ENCODE peak calls at places on chromosomes 16 and 17, in eight cellular contexts. R, W, M, C, S, T, U and J are unnamed samples.
A peak's percentile ranks its signal among the peaks of the same experiment; 100 is the strongest.

GRCh38 chr16:17177968-17178880 is 292.5 kb downstream of the XYLT1 start:
- DNase-seq in R (no peak), W (no peak), M (no peak), C (peak; percentile 24), S (no peak), T (no peak), U (no peak), J (no peak)

GRCh38 chr17:57939797-57940196 is 15.4 kb downstream of the CUEDC1 start:
- DNase-seq in R (no peak), W (no peak), M (no peak), C (no peak), S (no peak), T (no peak), U (no peak), J (no peak)

GRCh38 chr17:41578971-41579370 is 7.1 kb upstream of the KRT9 start:
- DNase-seq in R (no peak), W (no peak), M (no peak), C (no peak), S (no peak), T (no peak), U (no peak), J (no peak)

GRCh38 chr17:18937981-18938691 is 13.8 kb upstream of the SLC5A10 start:
- DNase-seq in R (no peak), W (no peak), M (no peak), C (peak; percentile 12), S (no peak), T (no peak), U (no peak), J (no peak)

GRCh38 chr16:3122926-3123570 is 10.7 kb downstream of the ZNF205 start:
- DNase-seq in R (no peak), W (no peak), M (no peak), C (no peak), S (no peak), T (no peak), U (no peak), J (no peak)

GRCh38 chr17:77209330-77209748 is 68.6 kb downstream of the SEC14L1 start:
- DNase-seq in R (no peak), W (no peak), M (no peak), C (no peak), S (no peak), T (no peak), U (no peak), J (no peak)

GRCh38 chr17:57565119-57565635 is 179.9 kb downstream of the CCDC182 start:
- DNase-seq in R (no peak), W (no peak), M (no peak), C (no peak), S (no peak), T (no peak), U (no peak), J (no peak)

GRCh38 chr17:7184647-7185046 is 5.5 kb upstream of the ASGR1 start:
- DNase-seq in R (no peak), W (no peak), M (no peak), C (no peak), S (no peak), T (no peak), U (no peak), J (no peak)

GRCh38 chr17:73099504-73099903 is 7.0 kb upstream of the SLC39A11 start:
- DNase-seq in R (no peak), W (no peak), M (no peak), C (no peak), S (no peak), T (no peak), U (peak; percentile 9), J (no peak)

GRCh38 chr16:77937473-77938195 is 84.7 kb upstream of the CLEC3A start:
- DNase-seq in R (no peak), W (no peak), M (no peak), C (peak; percentile 13), S (no peak), T (no peak), U (no peak), J (no peak)